ENCODE peak calls at places on chromosomes 16 and 17, in eight cellular contexts. One of them, this sample, is unnamed.

GRCh38 chr17:7626956-7627249 is 718 bp downstream of the SAT2 start:
- DNase-seq in A549: no peak
- DNase-seq in IMR-90: no peak
- DNase-seq in transverse colon: no peak
- DNase-seq in lower leg skin: no peak
- DNase-seq in ovary: no peak
- DNase-seq in adrenal gland: no peak
- DNase-seq in spleen: no peak
- DNase-seq in this sample: no peak

GRCh38 chr17:81931189-81931556 is 3.6 kb upstream of the MAFG start:
- DNase-seq in A549: no peak
- DNase-seq in IMR-90: no peak
- DNase-seq in transverse colon: no peak
- DNase-seq in lower leg skin: no peak
- DNase-seq in ovary: no peak
- DNase-seq in adrenal gland: no peak
- DNase-seq in spleen: no peak
- DNase-seq in this sample: no peak

GRCh38 chr16:83771306-83771942 is 36.4 kb upstream of the HSBP1 start:
- DNase-seq in A549: no peak
- DNase-seq in IMR-90: no peak
- DNase-seq in transverse colon: no peak
- DNase-seq in lower leg skin: no peak
- DNase-seq in ovary: no peak
- DNase-seq in adrenal gland: peak; percentile 71
- DNase-seq in spleen: no peak
- DNase-seq in this sample: peak; percentile 85

GRCh38 chr17:58399974-58400373 is 17.4 kb downstream of the RNF43 start:
- DNase-seq in A549: no peak
- DNase-seq in IMR-90: no peak
- DNase-seq in transverse colon: no peak
- DNase-seq in lower leg skin: no peak
- DNase-seq in ovary: no peak
- DNase-seq in adrenal gland: no peak
- DNase-seq in spleen: no peak
- DNase-seq in this sample: no peak

GRCh38 chr17:2230877-2231276 is 72.7 kb downstream of the SMG6 start:
- DNase-seq in A549: no peak
- DNase-seq in IMR-90: peak; percentile 71
- DNase-seq in transverse colon: no peak
- DNase-seq in lower leg skin: no peak
- DNase-seq in ovary: no peak
- DNase-seq in adrenal gland: no peak
- DNase-seq in spleen: no peak
- DNase-seq in this sample: no peak

GRCh38 chr16:10552998-10553491 is 27.4 kb downstream of the EMP2 start:
- DNase-seq in A549: peak; percentile 72
- DNase-seq in IMR-90: no peak
- DNase-seq in transverse colon: peak; percentile 41
- DNase-seq in lower leg skin: no peak
- DNase-seq in ovary: no peak
- DNase-seq in adrenal gland: peak; percentile 37
- DNase-seq in spleen: peak; percentile 86
- DNase-seq in this sample: peak; percentile 74

GRCh38 chr17:43003542-43004172 is 2.9 kb upstream of the IFI35 start:
- DNase-seq in A549: peak; percentile 80
- DNase-seq in IMR-90: peak; percentile 50
- DNase-seq in transverse colon: no peak
- DNase-seq in lower leg skin: no peak
- DNase-seq in ovary: no peak
- DNase-seq in adrenal gland: peak; percentile 80
- DNase-seq in spleen: no peak
- DNase-seq in this sample: no peak

GRCh38 chr17:75830168-75831031 is 13.8 kb downstream of the UNC13D start:
- DNase-seq in A549: no peak
- DNase-seq in IMR-90: no peak
- DNase-seq in transverse colon: peak; percentile 72
- DNase-seq in lower leg skin: no peak
- DNase-seq in ovary: no peak
- DNase-seq in adrenal gland: no peak
- DNase-seq in spleen: no peak
- DNase-seq in this sample: no peak

DNA sequence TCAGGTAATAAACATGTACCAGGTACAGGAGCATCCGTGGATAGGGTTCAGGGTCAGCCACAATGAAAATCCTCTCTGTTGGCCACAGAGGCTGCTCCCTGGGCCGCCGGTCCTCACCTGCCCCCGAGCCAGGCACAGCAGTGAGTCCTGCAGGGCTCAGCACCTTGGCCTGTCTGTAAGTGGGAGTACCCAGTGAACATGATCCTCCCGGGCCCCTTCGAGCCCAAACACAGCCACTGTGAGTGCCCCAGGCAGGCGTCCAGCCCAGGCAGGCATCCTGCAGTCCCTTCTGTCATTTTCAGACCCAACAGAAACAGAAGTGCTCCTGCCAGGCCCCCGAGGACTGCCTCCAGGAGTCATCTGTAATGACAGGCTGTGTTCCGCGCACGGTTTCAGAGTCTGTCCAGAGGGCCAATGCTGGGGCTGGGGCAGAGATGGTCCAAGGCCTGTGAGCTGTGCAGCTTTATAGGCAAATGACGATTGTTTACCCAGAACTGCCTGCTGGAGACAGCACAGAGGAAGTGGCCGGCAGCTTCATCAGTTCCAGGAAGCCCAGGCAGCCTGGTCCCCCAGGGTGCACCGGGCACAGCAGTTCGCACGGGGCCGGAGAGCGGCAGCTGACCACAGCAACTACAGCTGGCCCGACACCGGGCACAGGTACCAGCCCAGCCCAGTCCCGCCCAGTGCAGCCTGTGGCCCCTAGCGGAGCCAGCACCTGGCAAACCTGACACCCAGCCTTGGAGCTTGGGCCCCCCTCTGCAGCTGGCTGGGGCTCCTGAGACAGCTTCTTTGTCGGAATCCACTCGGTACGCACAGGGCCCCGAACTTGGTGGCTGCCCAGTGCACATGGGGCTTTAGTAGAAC is 13.2 kb downstream of the SLC7A5 start:
- DNase-seq in A549: peak; percentile 79
- DNase-seq in IMR-90: peak; percentile 56
- DNase-seq in transverse colon: peak; percentile 85
- DNase-seq in lower leg skin: no peak
- DNase-seq in ovary: no peak
- DNase-seq in adrenal gland: peak; percentile 47
- DNase-seq in spleen: peak; percentile 95
- DNase-seq in this sample: peak; percentile 86
- TF ChIP-seq POLR2A in A549: no peak
- TF ChIP-seq POLR2A in IMR-90: no peak
- TF ChIP-seq POLR2A in transverse colon: no peak
- TF ChIP-seq POLR2A in lower leg skin: no peak
- TF ChIP-seq POLR2A in ovary: no peak
- TF ChIP-seq POLR2A in adrenal gland: no peak
- TF ChIP-seq POLR2A in spleen: no peak
- TF ChIP-seq POLR2A in this sample: no peak

GRCh38 chr17:48441231-48441711 is 11.3 kb upstream of the SKAP1 start:
- DNase-seq in A549: no peak
- DNase-seq in IMR-90: no peak
- DNase-seq in transverse colon: no peak
- DNase-seq in lower leg skin: no peak
- DNase-seq in ovary: no peak
- DNase-seq in adrenal gland: no peak
- DNase-seq in spleen: no peak
- DNase-seq in this sample: no peak
- TF ChIP-seq POLR2A in A549: no peak
- TF ChIP-seq POLR2A in IMR-90: no peak
- TF ChIP-seq POLR2A in transverse colon: no peak
- TF ChIP-seq POLR2A in lower leg skin: no peak
- TF ChIP-seq POLR2A in ovary: no peak
- TF ChIP-seq POLR2A in adrenal gland: no peak
- TF ChIP-seq POLR2A in spleen: no peak
- TF ChIP-seq POLR2A in this sample: no peak

DNA sequence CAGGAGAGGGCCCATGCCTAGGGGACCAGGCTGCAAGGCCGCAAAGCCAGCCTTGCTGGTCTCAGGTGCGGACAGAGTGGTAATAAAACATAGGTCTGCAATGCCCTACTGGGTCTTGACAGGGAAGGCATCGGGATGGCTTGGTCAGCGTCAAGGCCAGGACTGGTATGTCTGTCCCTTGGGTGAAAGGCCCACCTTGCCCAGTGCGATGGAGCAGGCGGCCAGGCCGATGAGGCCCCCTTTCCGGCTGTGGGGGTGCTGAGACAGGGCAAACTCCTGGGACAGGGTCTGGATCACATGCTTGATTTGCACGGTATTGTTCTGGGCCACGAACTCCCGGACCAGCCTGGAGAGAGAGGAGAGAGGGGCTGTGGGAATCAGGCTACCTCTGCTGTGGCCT is 14.9 kb downstream of the VAC14 start:
- DNase-seq in A549: no peak
- DNase-seq in IMR-90: no peak
- DNase-seq in transverse colon: no peak
- DNase-seq in lower leg skin: no peak
- DNase-seq in ovary: no peak
- DNase-seq in adrenal gland: no peak
- DNase-seq in spleen: no peak
- DNase-seq in this sample: no peak
- TF ChIP-seq POLR2A in A549: no peak
- TF ChIP-seq POLR2A in IMR-90: no peak
- TF ChIP-seq POLR2A in transverse colon: no peak
- TF ChIP-seq POLR2A in lower leg skin: no peak
- TF ChIP-seq POLR2A in ovary: no peak
- TF ChIP-seq POLR2A in adrenal gland: no peak
- TF ChIP-seq POLR2A in spleen: no peak
- TF ChIP-seq POLR2A in this sample: no peak

GRCh38 chr17:78170692-78171590 is 2.6 kb downstream of the SYNGR2 start:
- DNase-seq in A549: no peak
- DNase-seq in IMR-90: no peak
- DNase-seq in transverse colon: no peak
- DNase-seq in lower leg skin: no peak
- DNase-seq in ovary: no peak
- DNase-seq in adrenal gland: no peak
- DNase-seq in spleen: no peak
- DNase-seq in this sample: no peak
- TF ChIP-seq POLR2A in A549: no peak
- TF ChIP-seq POLR2A in IMR-90: no peak
- TF ChIP-seq POLR2A in transverse colon: no peak
- TF ChIP-seq POLR2A in lower leg skin: no peak
- TF ChIP-seq POLR2A in ovary: no peak
- TF ChIP-seq POLR2A in adrenal gland: no peak
- TF ChIP-seq POLR2A in spleen: no peak
- TF ChIP-seq POLR2A in this sample: no peak

GRCh38 chr17:35130392-35130791 is 9.0 kb downstream of the FNDC8 start:
- DNase-seq in A549: no peak
- DNase-seq in IMR-90: no peak
- DNase-seq in transverse colon: no peak
- DNase-seq in lower leg skin: no peak
- DNase-seq in ovary: no peak
- DNase-seq in adrenal gland: no peak
- DNase-seq in spleen: no peak
- DNase-seq in this sample: no peak
- TF ChIP-seq POLR2A in A549: no peak
- TF ChIP-seq POLR2A in IMR-90: no peak
- TF ChIP-seq POLR2A in transverse colon: no peak
- TF ChIP-seq POLR2A in lower leg skin: no peak
- TF ChIP-seq POLR2A in ovary: no peak
- TF ChIP-seq POLR2A in adrenal gland: no peak
- TF ChIP-seq POLR2A in spleen: no peak
- TF ChIP-seq POLR2A in this sample: no peak

GRCh38 chr16:67192781-67193260 is 866 bp downstream of the E2F4 start:
- DNase-seq in A549: no peak
- DNase-seq in IMR-90: no peak
- DNase-seq in transverse colon: no peak
- DNase-seq in lower leg skin: no peak
- DNase-seq in ovary: no peak
- DNase-seq in adrenal gland: no peak
- DNase-seq in spleen: no peak
- DNase-seq in this sample: no peak
- TF ChIP-seq POLR2A in A549: no peak
- TF ChIP-seq POLR2A in IMR-90: no peak
- TF ChIP-seq POLR2A in transverse colon: no peak
- TF ChIP-seq POLR2A in lower leg skin: no peak
- TF ChIP-seq POLR2A in ovary: no peak
- TF ChIP-seq POLR2A in adrenal gland: no peak
- TF ChIP-seq POLR2A in spleen: no peak
- TF ChIP-seq POLR2A in this sample: no peak

GRCh38 chr17:77118251-77118928 is 22.4 kb upstream of the SEC14L1 start:
- DNase-seq in A549: no peak
- DNase-seq in IMR-90: no peak
- DNase-seq in transverse colon: no peak
- DNase-seq in lower leg skin: no peak
- DNase-seq in ovary: no peak
- DNase-seq in adrenal gland: no peak
- DNase-seq in spleen: no peak
- DNase-seq in this sample: no peak
- TF ChIP-seq POLR2A in A549: no peak
- TF ChIP-seq POLR2A in IMR-90: no peak
- TF ChIP-seq POLR2A in transverse colon: no peak
- TF ChIP-seq POLR2A in lower leg skin: no peak
- TF ChIP-seq POLR2A in ovary: no peak
- TF ChIP-seq POLR2A in adrenal gland: peak; percentile 13
- TF ChIP-seq POLR2A in spleen: no peak
- TF ChIP-seq POLR2A in this sample: no peak

DNA sequence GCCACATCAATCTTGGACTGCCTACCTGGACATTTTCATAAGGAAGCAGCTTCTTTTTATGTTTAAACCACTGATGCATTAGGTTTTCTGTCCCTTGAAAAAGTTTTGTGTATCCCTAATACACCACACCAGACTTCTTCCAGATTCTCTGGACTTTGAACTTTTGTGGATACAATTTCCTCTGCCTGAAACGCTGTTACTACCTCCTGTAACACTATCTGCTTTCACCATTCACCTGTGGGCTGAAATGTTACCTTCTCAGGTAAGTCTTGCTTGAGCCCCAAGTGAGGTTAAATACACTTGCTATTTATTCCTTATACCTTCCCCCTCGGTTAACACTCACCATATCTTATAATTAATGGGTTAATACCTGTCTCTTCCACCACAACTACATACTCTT is 2.7 kb downstream of the ZZEF1 start:
- DNase-seq in A549: no peak
- DNase-seq in IMR-90: no peak
- DNase-seq in transverse colon: no peak
- DNase-seq in lower leg skin: no peak
- DNase-seq in ovary: no peak
- DNase-seq in adrenal gland: no peak
- DNase-seq in spleen: no peak
- DNase-seq in this sample: no peak
- TF ChIP-seq POLR2A in A549: no peak
- TF ChIP-seq POLR2A in IMR-90: no peak
- TF ChIP-seq POLR2A in transverse colon: peak; percentile 31
- TF ChIP-seq POLR2A in lower leg skin: no peak
- TF ChIP-seq POLR2A in ovary: no peak
- TF ChIP-seq POLR2A in adrenal gland: no peak
- TF ChIP-seq POLR2A in spleen: no peak
- TF ChIP-seq POLR2A in this sample: no peak